ENCODE peak calls at places on chromosomes 6 and 20, in ten cellular contexts. One of them, this sample, is unnamed.

GRCh38 chr6:28603920-28604319 is 78.2 kb downstream of the GPX5 start:
- DNase-seq in activated CD8-positive, alpha-beta memory T cell treated with anti-CD3 and anti-CD28 coated beads, Interleukin-2, amount 50 U/mL, for 48 hours: no peak
- DNase-seq in fibroblast of mammary gland: no peak
- DNase-seq in tibial artery: no peak
- DNase-seq in activated CD4-positive, alpha-beta memory T cell treated with anti-CD3 and anti-CD28 coated beads for 36 hours: no peak
- DNase-seq in activated CD8-positive, alpha-beta T cell treated with anti-CD3 and anti-CD28 coated beads for 36 hours: no peak
- DNase-seq in colonic mucosa: no peak
- DNase-seq in T-helper 9 cell: no peak
- DNase-seq in cerebellar cortex: no peak
- DNase-seq in globus pallidus: no peak
- DNase-seq in this sample: no peak

GRCh38 chr20:23613676-23614075 is 8.0 kb upstream of the CST9 start:
- DNase-seq in activated CD8-positive, alpha-beta memory T cell treated with anti-CD3 and anti-CD28 coated beads, Interleukin-2, amount 50 U/mL, for 48 hours: no peak
- DNase-seq in fibroblast of mammary gland: peak
- DNase-seq in tibial artery: no peak
- DNase-seq in activated CD4-positive, alpha-beta memory T cell treated with anti-CD3 and anti-CD28 coated beads for 36 hours: no peak
- DNase-seq in activated CD8-positive, alpha-beta T cell treated with anti-CD3 and anti-CD28 coated beads for 36 hours: no peak
- DNase-seq in colonic mucosa: peak
- DNase-seq in T-helper 9 cell: no peak
- DNase-seq in cerebellar cortex: no peak
- DNase-seq in globus pallidus: no peak
- DNase-seq in this sample: no peak

GRCh38 chr6:455006-455585 is 63.5 kb downstream of the IRF4 start:
- DNase-seq in activated CD8-positive, alpha-beta memory T cell treated with anti-CD3 and anti-CD28 coated beads, Interleukin-2, amount 50 U/mL, for 48 hours: peak
- DNase-seq in fibroblast of mammary gland: peak
- DNase-seq in tibial artery: no peak
- DNase-seq in activated CD4-positive, alpha-beta memory T cell treated with anti-CD3 and anti-CD28 coated beads for 36 hours: peak
- DNase-seq in activated CD8-positive, alpha-beta T cell treated with anti-CD3 and anti-CD28 coated beads for 36 hours: peak
- DNase-seq in colonic mucosa: no peak
- DNase-seq in T-helper 9 cell: no peak
- DNase-seq in cerebellar cortex: no peak
- DNase-seq in globus pallidus: no peak
- DNase-seq in this sample: no peak

GRCh38 chr6:124877468-124877867 is 84.8 kb upstream of the RNF217 start:
- DNase-seq in activated CD8-positive, alpha-beta memory T cell treated with anti-CD3 and anti-CD28 coated beads, Interleukin-2, amount 50 U/mL, for 48 hours: no peak
- DNase-seq in fibroblast of mammary gland: no peak
- DNase-seq in tibial artery: no peak
- DNase-seq in activated CD4-positive, alpha-beta memory T cell treated with anti-CD3 and anti-CD28 coated beads for 36 hours: no peak
- DNase-seq in activated CD8-positive, alpha-beta T cell treated with anti-CD3 and anti-CD28 coated beads for 36 hours: no peak
- DNase-seq in colonic mucosa: no peak
- DNase-seq in T-helper 9 cell: no peak
- DNase-seq in cerebellar cortex: no peak
- DNase-seq in globus pallidus: no peak
- DNase-seq in this sample: no peak

GRCh38 chr20:11403711-11404110 is 514.0 kb upstream of the BTBD3 start:
- DNase-seq in activated CD8-positive, alpha-beta memory T cell treated with anti-CD3 and anti-CD28 coated beads, Interleukin-2, amount 50 U/mL, for 48 hours: no peak
- DNase-seq in fibroblast of mammary gland: no peak
- DNase-seq in tibial artery: no peak
- DNase-seq in activated CD4-positive, alpha-beta memory T cell treated with anti-CD3 and anti-CD28 coated beads for 36 hours: no peak
- DNase-seq in activated CD8-positive, alpha-beta T cell treated with anti-CD3 and anti-CD28 coated beads for 36 hours: no peak
- DNase-seq in colonic mucosa: no peak
- DNase-seq in T-helper 9 cell: no peak
- DNase-seq in cerebellar cortex: no peak
- DNase-seq in globus pallidus: no peak
- DNase-seq in this sample: no peak

GRCh38 chr6:3330199-3330598 is 71.5 kb downstream of the PSMG4 start:
- DNase-seq in activated CD8-positive, alpha-beta memory T cell treated with anti-CD3 and anti-CD28 coated beads, Interleukin-2, amount 50 U/mL, for 48 hours: no peak
- DNase-seq in fibroblast of mammary gland: no peak
- DNase-seq in tibial artery: no peak
- DNase-seq in activated CD4-positive, alpha-beta memory T cell treated with anti-CD3 and anti-CD28 coated beads for 36 hours: no peak
- DNase-seq in activated CD8-positive, alpha-beta T cell treated with anti-CD3 and anti-CD28 coated beads for 36 hours: peak
- DNase-seq in colonic mucosa: no peak
- DNase-seq in T-helper 9 cell: no peak
- DNase-seq in cerebellar cortex: no peak
- DNase-seq in globus pallidus: no peak
- DNase-seq in this sample: no peak

GRCh38 chr6:73367761-73368355 is 1.8 kb downstream of the OOEP start:
- DNase-seq in activated CD8-positive, alpha-beta memory T cell treated with anti-CD3 and anti-CD28 coated beads, Interleukin-2, amount 50 U/mL, for 48 hours: no peak
- DNase-seq in fibroblast of mammary gland: no peak
- DNase-seq in tibial artery: no peak
- DNase-seq in activated CD4-positive, alpha-beta memory T cell treated with anti-CD3 and anti-CD28 coated beads for 36 hours: no peak
- DNase-seq in activated CD8-positive, alpha-beta T cell treated with anti-CD3 and anti-CD28 coated beads for 36 hours: no peak
- DNase-seq in colonic mucosa: no peak
- DNase-seq in T-helper 9 cell: no peak
- DNase-seq in cerebellar cortex: peak
- DNase-seq in globus pallidus: no peak
- DNase-seq in this sample: no peak

GRCh38 chr6:150721411-150722266 is 122.0 kb downstream of the PLEKHG1 start:
- DNase-seq in activated CD8-positive, alpha-beta memory T cell treated with anti-CD3 and anti-CD28 coated beads, Interleukin-2, amount 50 U/mL, for 48 hours: no peak
- DNase-seq in fibroblast of mammary gland: no peak
- DNase-seq in tibial artery: no peak
- DNase-seq in activated CD4-positive, alpha-beta memory T cell treated with anti-CD3 and anti-CD28 coated beads for 36 hours: no peak
- DNase-seq in activated CD8-positive, alpha-beta T cell treated with anti-CD3 and anti-CD28 coated beads for 36 hours: no peak
- DNase-seq in colonic mucosa: no peak
- DNase-seq in T-helper 9 cell: no peak
- DNase-seq in cerebellar cortex: no peak
- DNase-seq in globus pallidus: no peak
- DNase-seq in this sample: no peak

GRCh38 chr20:35743693-35744491 is 1.8 kb upstream of the RBM39 start:
- DNase-seq in activated CD8-positive, alpha-beta memory T cell treated with anti-CD3 and anti-CD28 coated beads, Interleukin-2, amount 50 U/mL, for 48 hours: no peak
- DNase-seq in fibroblast of mammary gland: no peak
- DNase-seq in tibial artery: no peak
- DNase-seq in activated CD4-positive, alpha-beta memory T cell treated with anti-CD3 and anti-CD28 coated beads for 36 hours: peak
- DNase-seq in activated CD8-positive, alpha-beta T cell treated with anti-CD3 and anti-CD28 coated beads for 36 hours: peak
- DNase-seq in colonic mucosa: no peak
- DNase-seq in T-helper 9 cell: no peak
- DNase-seq in cerebellar cortex: no peak
- DNase-seq in globus pallidus: no peak
- DNase-seq in this sample: no peak

GRCh38 chr6:162258647-162259046 is 468.9 kb downstream of the PRKN start:
- DNase-seq in activated CD8-positive, alpha-beta memory T cell treated with anti-CD3 and anti-CD28 coated beads, Interleukin-2, amount 50 U/mL, for 48 hours: no peak
- DNase-seq in fibroblast of mammary gland: no peak
- DNase-seq in tibial artery: no peak
- DNase-seq in activated CD4-positive, alpha-beta memory T cell treated with anti-CD3 and anti-CD28 coated beads for 36 hours: no peak
- DNase-seq in activated CD8-positive, alpha-beta T cell treated with anti-CD3 and anti-CD28 coated beads for 36 hours: no peak
- DNase-seq in colonic mucosa: no peak
- DNase-seq in T-helper 9 cell: no peak
- DNase-seq in cerebellar cortex: no peak
- DNase-seq in globus pallidus: no peak
- DNase-seq in this sample: no peak

GRCh38 chr6:48689498-48689897 is 578.5 kb upstream of the PTCHD4 start:
- DNase-seq in activated CD8-positive, alpha-beta memory T cell treated with anti-CD3 and anti-CD28 coated beads, Interleukin-2, amount 50 U/mL, for 48 hours: no peak
- DNase-seq in fibroblast of mammary gland: no peak
- DNase-seq in tibial artery: no peak
- DNase-seq in activated CD4-positive, alpha-beta memory T cell treated with anti-CD3 and anti-CD28 coated beads for 36 hours: no peak
- DNase-seq in activated CD8-positive, alpha-beta T cell treated with anti-CD3 and anti-CD28 coated beads for 36 hours: no peak
- DNase-seq in colonic mucosa: no peak
- DNase-seq in T-helper 9 cell: no peak
- DNase-seq in cerebellar cortex: no peak
- DNase-seq in globus pallidus: no peak
- DNase-seq in this sample: no peak

GRCh38 chr6:131828080-131828479 is 20.3 kb downstream of the ENPP1 start:
- DNase-seq in activated CD8-positive, alpha-beta memory T cell treated with anti-CD3 and anti-CD28 coated beads, Interleukin-2, amount 50 U/mL, for 48 hours: no peak
- DNase-seq in fibroblast of mammary gland: peak
- DNase-seq in tibial artery: peak
- DNase-seq in activated CD4-positive, alpha-beta memory T cell treated with anti-CD3 and anti-CD28 coated beads for 36 hours: no peak
- DNase-seq in activated CD8-positive, alpha-beta T cell treated with anti-CD3 and anti-CD28 coated beads for 36 hours: no peak
- DNase-seq in colonic mucosa: no peak
- DNase-seq in T-helper 9 cell: no peak
- DNase-seq in cerebellar cortex: no peak
- DNase-seq in globus pallidus: no peak
- DNase-seq in this sample: no peak

GRCh38 chr20:36114707-36115106 is 39.8 kb upstream of the EPB41L1 start:
- DNase-seq in activated CD8-positive, alpha-beta memory T cell treated with anti-CD3 and anti-CD28 coated beads, Interleukin-2, amount 50 U/mL, for 48 hours: no peak
- DNase-seq in fibroblast of mammary gland: no peak
- DNase-seq in tibial artery: no peak
- DNase-seq in activated CD4-positive, alpha-beta memory T cell treated with anti-CD3 and anti-CD28 coated beads for 36 hours: no peak
- DNase-seq in activated CD8-positive, alpha-beta T cell treated with anti-CD3 and anti-CD28 coated beads for 36 hours: no peak
- DNase-seq in colonic mucosa: no peak
- DNase-seq in T-helper 9 cell: no peak
- DNase-seq in cerebellar cortex: no peak
- DNase-seq in globus pallidus: no peak
- DNase-seq in this sample: no peak

GRCh38 chr6:11989376-11989775 is 22.7 kb upstream of the HIVEP1 start:
- DNase-seq in activated CD8-positive, alpha-beta memory T cell treated with anti-CD3 and anti-CD28 coated beads, Interleukin-2, amount 50 U/mL, for 48 hours: no peak
- DNase-seq in fibroblast of mammary gland: no peak
- DNase-seq in tibial artery: no peak
- DNase-seq in activated CD4-positive, alpha-beta memory T cell treated with anti-CD3 and anti-CD28 coated beads for 36 hours: no peak
- DNase-seq in activated CD8-positive, alpha-beta T cell treated with anti-CD3 and anti-CD28 coated beads for 36 hours: no peak
- DNase-seq in colonic mucosa: no peak
- DNase-seq in T-helper 9 cell: no peak
- DNase-seq in cerebellar cortex: no peak
- DNase-seq in globus pallidus: no peak
- DNase-seq in this sample: no peak

GRCh38 chr6:5175195-5175594 is 85.6 kb downstream of the LYRM4 start:
- DNase-seq in activated CD8-positive, alpha-beta memory T cell treated with anti-CD3 and anti-CD28 coated beads, Interleukin-2, amount 50 U/mL, for 48 hours: no peak
- DNase-seq in fibroblast of mammary gland: peak
- DNase-seq in tibial artery: no peak
- DNase-seq in activated CD4-positive, alpha-beta memory T cell treated with anti-CD3 and anti-CD28 coated beads for 36 hours: peak
- DNase-seq in activated CD8-positive, alpha-beta T cell treated with anti-CD3 and anti-CD28 coated beads for 36 hours: peak
- DNase-seq in colonic mucosa: no peak
- DNase-seq in T-helper 9 cell: no peak
- DNase-seq in cerebellar cortex: peak
- DNase-seq in globus pallidus: peak
- DNase-seq in this sample: no peak

GRCh38 chr6:121549741-121550140 is 114.3 kb downstream of the GJA1 start:
- DNase-seq in activated CD8-positive, alpha-beta memory T cell treated with anti-CD3 and anti-CD28 coated beads, Interleukin-2, amount 50 U/mL, for 48 hours: no peak
- DNase-seq in fibroblast of mammary gland: peak
- DNase-seq in tibial artery: no peak
- DNase-seq in activated CD4-positive, alpha-beta memory T cell treated with anti-CD3 and anti-CD28 coated beads for 36 hours: no peak
- DNase-seq in activated CD8-positive, alpha-beta T cell treated with anti-CD3 and anti-CD28 coated beads for 36 hours: no peak
- DNase-seq in colonic mucosa: no peak
- DNase-seq in T-helper 9 cell: no peak
- DNase-seq in cerebellar cortex: no peak
- DNase-seq in globus pallidus: no peak
- DNase-seq in this sample: no peak

GRCh38 chr6:5086294-5086890 is 1.3 kb downstream of the PPP1R3G start:
- DNase-seq in activated CD8-positive, alpha-beta memory T cell treated with anti-CD3 and anti-CD28 coated beads, Interleukin-2, amount 50 U/mL, for 48 hours: no peak
- DNase-seq in fibroblast of mammary gland: no peak
- DNase-seq in tibial artery: no peak
- DNase-seq in activated CD4-positive, alpha-beta memory T cell treated with anti-CD3 and anti-CD28 coated beads for 36 hours: no peak
- DNase-seq in activated CD8-positive, alpha-beta T cell treated with anti-CD3 and anti-CD28 coated beads for 36 hours: no peak
- DNase-seq in colonic mucosa: no peak
- DNase-seq in T-helper 9 cell: no peak
- DNase-seq in cerebellar cortex: no peak
- DNase-seq in globus pallidus: no peak
- DNase-seq in this sample: no peak

GRCh38 chr6:28695671-28696537 is 170.2 kb downstream of the GPX5 start:
- DNase-seq in activated CD8-positive, alpha-beta memory T cell treated with anti-CD3 and anti-CD28 coated beads, Interleukin-2, amount 50 U/mL, for 48 hours: no peak
- DNase-seq in fibroblast of mammary gland: peak
- DNase-seq in tibial artery: no peak
- DNase-seq in activated CD4-positive, alpha-beta memory T cell treated with anti-CD3 and anti-CD28 coated beads for 36 hours: no peak
- DNase-seq in activated CD8-positive, alpha-beta T cell treated with anti-CD3 and anti-CD28 coated beads for 36 hours: no peak
- DNase-seq in colonic mucosa: no peak
- DNase-seq in T-helper 9 cell: no peak
- DNase-seq in cerebellar cortex: no peak
- DNase-seq in globus pallidus: no peak
- DNase-seq in this sample: no peak

GRCh38 chr20:36591281-36591680 is 14.3 kb upstream of the RAB5IF start:
- DNase-seq in activated CD8-positive, alpha-beta memory T cell treated with anti-CD3 and anti-CD28 coated beads, Interleukin-2, amount 50 U/mL, for 48 hours: no peak
- DNase-seq in fibroblast of mammary gland: no peak
- DNase-seq in tibial artery: no peak
- DNase-seq in activated CD4-positive, alpha-beta memory T cell treated with anti-CD3 and anti-CD28 coated beads for 36 hours: no peak
- DNase-seq in activated CD8-positive, alpha-beta T cell treated with anti-CD3 and anti-CD28 coated beads for 36 hours: no peak
- DNase-seq in colonic mucosa: no peak
- DNase-seq in T-helper 9 cell: no peak
- DNase-seq in cerebellar cortex: no peak
- DNase-seq in globus pallidus: no peak
- DNase-seq in this sample: no peak

GRCh38 chr6:160678744-160679401 is 14.8 kb upstream of the LPA start:
- DNase-seq in activated CD8-positive, alpha-beta memory T cell treated with anti-CD3 and anti-CD28 coated beads, Interleukin-2, amount 50 U/mL, for 48 hours: no peak
- DNase-seq in fibroblast of mammary gland: no peak
- DNase-seq in tibial artery: no peak
- DNase-seq in activated CD4-positive, alpha-beta memory T cell treated with anti-CD3 and anti-CD28 coated beads for 36 hours: no peak
- DNase-seq in activated CD8-positive, alpha-beta T cell treated with anti-CD3 and anti-CD28 coated beads for 36 hours: no peak
- DNase-seq in colonic mucosa: no peak
- DNase-seq in T-helper 9 cell: no peak
- DNase-seq in cerebellar cortex: no peak
- DNase-seq in globus pallidus: no peak
- DNase-seq in this sample: no peak

GRCh38 chr6:70398783-70399730 is 14.3 kb upstream of the FAM135A start:
- DNase-seq in activated CD8-positive, alpha-beta memory T cell treated with anti-CD3 and anti-CD28 coated beads, Interleukin-2, amount 50 U/mL, for 48 hours: no peak
- DNase-seq in fibroblast of mammary gland: peak
- DNase-seq in tibial artery: no peak
- DNase-seq in activated CD4-positive, alpha-beta memory T cell treated with anti-CD3 and anti-CD28 coated beads for 36 hours: no peak
- DNase-seq in activated CD8-positive, alpha-beta T cell treated with anti-CD3 and anti-CD28 coated beads for 36 hours: no peak
- DNase-seq in colonic mucosa: peak
- DNase-seq in T-helper 9 cell: no peak
- DNase-seq in cerebellar cortex: no peak
- DNase-seq in globus pallidus: no peak
- DNase-seq in this sample: no peak

GRCh38 chr6:123380257-123380656 is 256.5 kb downstream of the TRDN start:
- DNase-seq in activated CD8-positive, alpha-beta memory T cell treated with anti-CD3 and anti-CD28 coated beads, Interleukin-2, amount 50 U/mL, for 48 hours: no peak
- DNase-seq in fibroblast of mammary gland: peak
- DNase-seq in tibial artery: no peak
- DNase-seq in activated CD4-positive, alpha-beta memory T cell treated with anti-CD3 and anti-CD28 coated beads for 36 hours: no peak
- DNase-seq in activated CD8-positive, alpha-beta T cell treated with anti-CD3 and anti-CD28 coated beads for 36 hours: no peak
- DNase-seq in colonic mucosa: no peak
- DNase-seq in T-helper 9 cell: no peak
- DNase-seq in cerebellar cortex: peak
- DNase-seq in globus pallidus: peak
- DNase-seq in this sample: no peak

GRCh38 chr20:19430641-19431307 is 218.3 kb downstream of the SLC24A3 start:
- DNase-seq in activated CD8-positive, alpha-beta memory T cell treated with anti-CD3 and anti-CD28 coated beads, Interleukin-2, amount 50 U/mL, for 48 hours: no peak
- DNase-seq in fibroblast of mammary gland: no peak
- DNase-seq in tibial artery: no peak
- DNase-seq in activated CD4-positive, alpha-beta memory T cell treated with anti-CD3 and anti-CD28 coated beads for 36 hours: no peak
- DNase-seq in activated CD8-positive, alpha-beta T cell treated with anti-CD3 and anti-CD28 coated beads for 36 hours: no peak
- DNase-seq in colonic mucosa: no peak
- DNase-seq in T-helper 9 cell: no peak
- DNase-seq in cerebellar cortex: no peak
- DNase-seq in globus pallidus: no peak
- DNase-seq in this sample: no peak

GRCh38 chr6:37917568-37917967 is 98.0 kb downstream of the ZFAND3 start:
- DNase-seq in activated CD8-positive, alpha-beta memory T cell treated with anti-CD3 and anti-CD28 coated beads, Interleukin-2, amount 50 U/mL, for 48 hours: no peak
- DNase-seq in fibroblast of mammary gland: no peak
- DNase-seq in tibial artery: no peak
- DNase-seq in activated CD4-positive, alpha-beta memory T cell treated with anti-CD3 and anti-CD28 coated beads for 36 hours: no peak
- DNase-seq in activated CD8-positive, alpha-beta T cell treated with anti-CD3 and anti-CD28 coated beads for 36 hours: no peak
- DNase-seq in colonic mucosa: no peak
- DNase-seq in T-helper 9 cell: no peak
- DNase-seq in cerebellar cortex: no peak
- DNase-seq in globus pallidus: no peak
- DNase-seq in this sample: no peak

GRCh38 chr6:104182811-104183210 is 676.9 kb downstream of the HACE1 start:
- DNase-seq in activated CD8-positive, alpha-beta memory T cell treated with anti-CD3 and anti-CD28 coated beads, Interleukin-2, amount 50 U/mL, for 48 hours: no peak
- DNase-seq in fibroblast of mammary gland: peak
- DNase-seq in tibial artery: no peak
- DNase-seq in activated CD4-positive, alpha-beta memory T cell treated with anti-CD3 and anti-CD28 coated beads for 36 hours: no peak
- DNase-seq in activated CD8-positive, alpha-beta T cell treated with anti-CD3 and anti-CD28 coated beads for 36 hours: no peak
- DNase-seq in colonic mucosa: no peak
- DNase-seq in T-helper 9 cell: no peak
- DNase-seq in cerebellar cortex: peak
- DNase-seq in globus pallidus: peak
- DNase-seq in this sample: no peak

GRCh38 chr20:15708984-15709598 is 864.2 kb downstream of the KIF16B start:
- DNase-seq in activated CD8-positive, alpha-beta memory T cell treated with anti-CD3 and anti-CD28 coated beads, Interleukin-2, amount 50 U/mL, for 48 hours: peak
- DNase-seq in fibroblast of mammary gland: peak
- DNase-seq in tibial artery: peak
- DNase-seq in activated CD4-positive, alpha-beta memory T cell treated with anti-CD3 and anti-CD28 coated beads for 36 hours: peak
- DNase-seq in activated CD8-positive, alpha-beta T cell treated with anti-CD3 and anti-CD28 coated beads for 36 hours: peak
- DNase-seq in colonic mucosa: peak
- DNase-seq in T-helper 9 cell: peak
- DNase-seq in cerebellar cortex: no peak
- DNase-seq in globus pallidus: peak
- DNase-seq in this sample: no peak

GRCh38 chr6:132136976-132137375 is 185.8 kb upstream of the CCN2 start:
- DNase-seq in activated CD8-positive, alpha-beta memory T cell treated with anti-CD3 and anti-CD28 coated beads, Interleukin-2, amount 50 U/mL, for 48 hours: no peak
- DNase-seq in fibroblast of mammary gland: peak
- DNase-seq in tibial artery: no peak
- DNase-seq in activated CD4-positive, alpha-beta memory T cell treated with anti-CD3 and anti-CD28 coated beads for 36 hours: no peak
- DNase-seq in activated CD8-positive, alpha-beta T cell treated with anti-CD3 and anti-CD28 coated beads for 36 hours: no peak
- DNase-seq in colonic mucosa: no peak
- DNase-seq in T-helper 9 cell: no peak
- DNase-seq in cerebellar cortex: no peak
- DNase-seq in globus pallidus: no peak
- DNase-seq in this sample: no peak

GRCh38 chr6:126307859-126308258 is 32.1 kb upstream of the CENPW start:
- DNase-seq in activated CD8-positive, alpha-beta memory T cell treated with anti-CD3 and anti-CD28 coated beads, Interleukin-2, amount 50 U/mL, for 48 hours: no peak
- DNase-seq in fibroblast of mammary gland: peak
- DNase-seq in tibial artery: no peak
- DNase-seq in activated CD4-positive, alpha-beta memory T cell treated with anti-CD3 and anti-CD28 coated beads for 36 hours: no peak
- DNase-seq in activated CD8-positive, alpha-beta T cell treated with anti-CD3 and anti-CD28 coated beads for 36 hours: no peak
- DNase-seq in colonic mucosa: no peak
- DNase-seq in T-helper 9 cell: no peak
- DNase-seq in cerebellar cortex: no peak
- DNase-seq in globus pallidus: no peak
- DNase-seq in this sample: no peak